ENCODE peak calls at places on chromosome 1, in six cellular contexts. P is IMR-90, N is H1, X is H9, I is neuronal stem cell, W is mesenchymal stem cell. S is an unnamed sample.

GRCh38 chr1:155979525-155980343 is 1.4 kb upstream of the ARHGEF2 start:
- DNase-seq in W (no peak), N (no peak), P (no peak), X (no peak), I (no peak), S (no peak)

GRCh38 chr1:167460836-167461235 is 57.5 kb downstream of the CD247 start:
- DNase-seq in I (no peak), X (no peak), N (no peak), W (no peak), P (no peak), S (no peak)

GRCh38 chr1:232045571-232045970 is 419.0 kb downstream of the DISC1 start:
- DNase-seq in I (no peak), N (no peak), X (no peak), P (no peak), W (no peak), S (no peak)

GRCh38 chr1:164794310-164794709 is 235.3 kb downstream of the PBX1 start:
- DNase-seq in X (no peak), I (no peak), N (no peak), P (peak; percentile 94), W (peak; percentile 93), S (no peak)

GRCh38 chr1:229757226-229757625 is 131.2 kb downstream of the URB2 start:
- DNase-seq in X (no peak), N (no peak), P (no peak), I (no peak), W (no peak), S (peak; percentile 69)

GRCh38 chr1:9129391-9130041 is 614 bp upstream of the GPR157 start:
- DNase-seq in N (peak; percentile 98), I (peak; percentile 86), P (no peak), X (peak; percentile 94), W (peak; percentile 66), S (peak; percentile 92)

GRCh38 chr1:202684716-202685115 is 25.5 kb downstream of the SYT2 start:
- DNase-seq in X (no peak), W (no peak), P (no peak), I (no peak), N (no peak), S (peak; percentile 35)

GRCh38 chr1:20788489-20788795 is 1.3 kb upstream of the HP1BP3 start:
- DNase-seq in N (no peak), P (no peak), W (no peak), I (no peak), X (no peak), S (no peak)

GRCh38 chr1:199010933-199011332 is 372.1 kb downstream of the PTPRC start:
- DNase-seq in I (no peak), N (no peak), X (no peak), P (peak; percentile 75), W (peak; percentile 67), S (no peak)

GRCh38 chr1:11341881-11342552 is 69.0 kb downstream of the UBIAD1 start:
- DNase-seq in W (no peak), I (no peak), N (no peak), X (no peak), P (peak; percentile 18), S (no peak)

GRCh38 chr1:212470059-212470458 is 37.3 kb downstream of the NENF start:
- DNase-seq in W (peak; percentile 91), N (no peak), P (peak; percentile 99), X (no peak), I (no peak), S (no peak)

GRCh38 chr1:29047142-29047541 is 76.6 kb downstream of the TMEM200B start:
- DNase-seq in W (no peak), P (no peak), I (no peak), N (no peak), X (no peak), S (no peak)

GRCh38 chr1:22317231-22317919 is 134.3 kb upstream of the ZBTB40 start:
- DNase-seq in X (peak; percentile 77), N (peak; percentile 86), P (no peak), I (peak; percentile 24), W (peak; percentile 25), S (peak; percentile 75)

GRCh38 chr1:44377925-44378784 is 23.1 kb upstream of the ERI3 start:
- DNase-seq in W (peak; percentile 57), N (peak; percentile 77), I (peak; percentile 51), P (peak; percentile 52), X (peak; percentile 79), S (peak; percentile 82)

GRCh38 chr1:29590583-29591555 is 354.5 kb downstream of the PTPRU start:
- DNase-seq in W (no peak), P (peak; percentile 21), I (no peak), X (no peak), N (no peak), S (no peak)

GRCh38 chr1:226651041-226651731 is 87.9 kb downstream of the ITPKB start:
- DNase-seq in N (no peak), P (no peak), W (no peak), X (no peak), I (no peak), S (no peak)

GRCh38 chr1:200372095-200372884 is 37.5 kb downstream of the ZNF281 start:
- DNase-seq in W (peak; percentile 83), P (peak; percentile 88), N (peak; percentile 36), X (no peak), I (no peak), S (peak; percentile 79)

GRCh38 chr1:198674009-198674408 is 35.2 kb downstream of the PTPRC start:
- DNase-seq in P (no peak), X (no peak), I (no peak), N (no peak), W (no peak), S (no peak)

GRCh38 chr1:3068400-3069361 is at the start of gene PRDM16:
- DNase-seq in W (peak; percentile 8), P (peak; percentile 3), X (peak; percentile 61), N (peak; percentile 64), I (no peak), S (peak; percentile 74)

GRCh38 chr1:234863596-234863995 is 253.6 kb upstream of the IRF2BP2 start:
- DNase-seq in I (no peak), N (no peak), W (peak; percentile 53), X (no peak), P (peak; percentile 82), S (no peak)

GRCh38 chr1:219317762-219318353 is 144.2 kb downstream of the LYPLAL1 start:
- DNase-seq in W (peak; percentile 42), N (no peak), X (peak; percentile 60), I (no peak), P (no peak), S (peak; percentile 78)

GRCh38 chr1:208089971-208090755 is 154.0 kb downstream of the PLXNA2 start:
- DNase-seq in N (no peak), I (no peak), W (no peak), X (no peak), P (peak; percentile 36), S (no peak)

GRCh38 chr1:68269637-68270430 is 37.5 kb upstream of the WLS start:
- DNase-seq in X (no peak), I (no peak), N (no peak), P (peak; percentile 62), W (peak; percentile 28), S (peak; percentile 90)

GRCh38 chr1:2784854-2785630 is 16.5 kb downstream of the TTC34 start:
- DNase-seq in I (no peak), N (no peak), W (no peak), P (no peak), X (no peak), S (no peak)

GRCh38 chr1:3671371-3672180 is 19.3 kb downstream of the TP73 start:
- DNase-seq in X (peak; percentile 33), W (no peak), P (no peak), I (no peak), N (no peak), S (no peak)

GRCh38 chr1:9860887-9861286 is 37.1 kb upstream of the CLSTN1 start:
- DNase-seq in I (no peak), N (no peak), W (no peak), P (peak; percentile 10), X (no peak), S (no peak)

GRCh38 chr1:153262462-153263157 is 3.1 kb downstream of the LORICRIN start:
- DNase-seq in X (no peak), P (no peak), I (no peak), N (no peak), W (no peak), S (no peak)

GRCh38 chr1:83834621-83835264 is 164.2 kb downstream of the TTLL7 start:
- DNase-seq in N (no peak), W (no peak), I (no peak), P (no peak), X (no peak), S (no peak)

GRCh38 chr1:224447251-224447650 is 12.7 kb upstream of the WDR26 start:
- DNase-seq in I (no peak), W (no peak), N (no peak), X (no peak), P (peak; percentile 69), S (no peak)

DNA sequence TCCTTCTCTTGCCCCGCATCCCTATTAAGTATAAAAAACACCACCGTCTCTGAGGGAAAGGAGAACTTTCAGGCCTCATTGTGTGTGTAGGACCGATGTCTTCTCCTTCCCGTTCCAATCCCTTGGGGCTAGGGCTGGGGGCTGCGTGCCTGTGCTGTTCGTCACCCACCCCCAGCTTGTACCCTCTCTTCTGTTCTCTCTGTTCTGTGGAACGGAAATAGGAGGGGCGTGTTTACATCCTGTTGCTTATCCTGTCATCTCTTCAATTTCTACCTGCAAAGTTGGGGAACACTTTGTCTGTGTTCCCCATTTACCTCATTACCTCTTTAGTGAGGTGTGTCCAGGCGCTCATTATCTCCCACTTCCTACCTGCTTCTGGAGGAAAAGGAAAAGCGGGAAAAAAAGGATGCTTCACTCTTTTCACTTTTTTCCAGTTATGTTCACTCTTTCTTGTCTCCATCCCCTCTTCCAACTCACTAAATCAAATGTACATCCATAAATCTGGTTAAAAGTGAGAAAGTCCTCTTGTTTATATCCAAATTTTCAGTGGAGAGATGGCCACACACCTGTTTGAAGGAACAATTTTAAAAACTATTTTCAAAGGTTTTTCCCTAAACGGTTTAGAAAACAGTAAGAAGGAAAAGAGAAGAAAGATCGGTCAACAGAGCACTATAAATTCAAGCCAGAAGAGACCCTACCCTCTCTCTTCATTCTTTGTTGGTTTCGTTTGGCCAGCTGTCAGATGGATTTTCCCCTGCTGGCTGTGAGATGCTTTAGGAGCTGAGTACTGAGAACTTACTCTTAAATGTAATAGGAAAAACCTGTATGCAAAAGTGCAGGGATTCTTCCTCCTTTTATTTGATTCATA is 1.0 kb upstream of the TXNIP start:
- DNase-seq in N (no peak), W (no peak), P (no peak), I (no peak), X (no peak), S (peak; percentile 40)
- H4K8ac ChIP-seq in N (peak overlapping the region; percentile 54), W (peak overlapping the region; percentile 97), P (peak overlapping the region; percentile 76), I (no peak overlapping the region), X (no peak overlapping the region), S (no peak overlapping the region)

GRCh38 chr1:63773496-63773814 is 362 bp upstream of the ROR1 start:
- DNase-seq in I (no peak), N (no peak), X (no peak), W (no peak), P (no peak), S (no peak)
- H4K8ac ChIP-seq in I (no peak overlapping the region), N (no peak overlapping the region), X (no peak overlapping the region), W (no peak overlapping the region), P (no peak overlapping the region), S (no peak overlapping the region)

GRCh38 chr1:19375621-19376020 is 63.5 kb downstream of the SLC66A1 start:
- DNase-seq in X (no peak), I (no peak), P (no peak), N (no peak), W (no peak), S (no peak)
- H4K8ac ChIP-seq in X (no peak overlapping the region), I (no peak overlapping the region), P (no peak overlapping the region), N (no peak overlapping the region), W (no peak overlapping the region), S (no peak overlapping the region)

DNA sequence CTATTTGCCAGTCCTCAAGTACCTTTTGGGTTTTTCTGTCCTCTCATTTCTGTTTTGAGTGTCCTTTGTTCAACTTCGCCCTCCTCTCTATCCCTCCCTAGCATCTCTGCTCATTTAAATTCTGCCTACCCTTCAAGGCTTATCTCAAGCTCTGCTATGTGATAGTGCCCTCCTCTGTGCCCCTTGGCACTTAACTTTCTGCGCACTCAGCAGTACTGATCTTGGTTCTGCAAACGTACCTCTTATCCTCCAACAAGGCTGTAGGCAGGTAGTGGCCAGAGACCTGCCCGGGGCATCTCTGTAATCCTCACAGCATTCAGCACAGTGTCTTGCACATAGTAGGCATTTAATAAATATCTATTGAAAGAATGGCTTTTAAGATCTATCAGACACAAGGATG is 5.3 kb upstream of the IL20 start:
- DNase-seq in N (no peak), W (no peak), I (no peak), X (no peak), P (no peak), S (no peak)
- H4K8ac ChIP-seq in N (no peak overlapping the region), W (no peak overlapping the region), I (no peak overlapping the region), X (no peak overlapping the region), P (no peak overlapping the region), S (no peak overlapping the region)